ENCODE peak calls at places on chromosomes 3 and 15, in seven cellular contexts. N is ELR, D is neuronal stem cell, H is SJSA1, C is GM04504, T is skeletal muscle cell, G is A549. L is an unnamed sample.

GRCh38 chr3:187902938-187903337 is 157.7 kb upstream of the BCL6 start:
- DNase-seq in N (peak), D (no peak), H (no peak), C (no peak), T (no peak), G (no peak), L (no peak)

GRCh38 chr15:85771276-85771675 is 23.4 kb downstream of the KLHL25 start:
- DNase-seq in N (no peak), D (no peak), H (no peak), C (no peak), T (no peak), G (no peak), L (no peak)

GRCh38 chr15:85154061-85154460 is 172.4 kb downstream of the PDE8A start:
- DNase-seq in N (no peak), D (no peak), H (no peak), C (no peak), T (no peak), G (no peak), L (peak)

GRCh38 chr15:38463893-38464292 is 10.0 kb downstream of the FAM98B start:
- DNase-seq in N (no peak), D (no peak), H (no peak), C (no peak), T (no peak), G (no peak), L (no peak)

GRCh38 chr15:51161491-51162260 is 67.0 kb upstream of the TNFAIP8L3 start:
- DNase-seq in N (peak), D (no peak), H (no peak), C (no peak), T (no peak), G (no peak), L (no peak)

GRCh38 chr3:65575376-65575840 is 463.3 kb downstream of the MAGI1 start:
- DNase-seq in N (peak), D (no peak), H (no peak), C (peak), T (peak), G (no peak), L (no peak)

GRCh38 chr3:52333869-52334557 is 17.9 kb downstream of the DNAH1 start:
- DNase-seq in N (peak), D (no peak), H (no peak), C (no peak), T (no peak), G (no peak), L (no peak)

GRCh38 chr3:57974796-57975388 is 33.3 kb upstream of the FLNB start:
- DNase-seq in N (peak), D (no peak), H (peak), C (peak), T (peak), G (peak), L (no peak)

GRCh38 chr15:94080416-94080815 is 150.9 kb upstream of the MCTP2 start:
- DNase-seq in N (peak), D (no peak), H (peak), C (peak), T (peak), G (no peak), L (peak)

GRCh38 chr3:72595927-72596610 is 252.2 kb downstream of the SHQ1 start:
- DNase-seq in N (peak), D (no peak), H (no peak), C (no peak), T (no peak), G (no peak), L (no peak)

GRCh38 chr15:79434361-79434760 is 2.2 kb downstream of the MINAR1 start:
- DNase-seq in N (no peak), D (no peak), H (no peak), C (no peak), T (no peak), G (no peak), L (no peak)

GRCh38 chr3:183265713-183266417 is 12.8 kb downstream of the B3GNT5 start:
- DNase-seq in N (peak), D (no peak), H (peak), C (no peak), T (peak), G (peak), L (no peak)

GRCh38 chr15:31433574-31433973 is 106.9 kb downstream of the KLF13 start:
- DNase-seq in N (no peak), D (no peak), H (no peak), C (no peak), T (no peak), G (no peak), L (no peak)

GRCh38 chr3:46407976-46408375 is 917 bp downstream of the CCRL2 start:
- DNase-seq in N (no peak), D (no peak), H (no peak), C (no peak), T (no peak), G (no peak), L (no peak)

GRCh38 chr3:118487734-118488133 is 546.9 kb downstream of the IGSF11 start:
- DNase-seq in N (no peak), D (no peak), H (no peak), C (no peak), T (no peak), G (no peak), L (no peak)

GRCh38 chr3:37054370-37054769 is 61.1 kb downstream of the MLH1 start:
- DNase-seq in N (peak), D (no peak), H (no peak), C (peak), T (peak), G (peak), L (no peak)

GRCh38 chr3:121976727-121977126 is 45.3 kb downstream of the ILDR1 start:
- DNase-seq in N (no peak), D (no peak), H (no peak), C (no peak), T (no peak), G (no peak), L (no peak)

GRCh38 chr15:49163678-49164077 is 6.4 kb upstream of the GALK2 start:
- DNase-seq in N (peak), D (no peak), H (no peak), C (no peak), T (no peak), G (no peak), L (no peak)

GRCh38 chr3:2156244-2156847 is 57.7 kb downstream of the CNTN4 start:
- DNase-seq in N (no peak), D (peak), H (no peak), C (no peak), T (no peak), G (peak), L (peak)

GRCh38 chr3:136305879-136306278 is 55.7 kb downstream of the PCCB start:
- DNase-seq in N (no peak), D (no peak), H (no peak), C (peak), T (peak), G (no peak), L (peak)